ENCODE peak calls at places on chromosomes 3 and 15, in six cellular contexts. Y is pancreas, B is breast epithelium, P is cardiac muscle cell, U is neural progenitor cell, V is body of pancreas. D is an unnamed sample.

GRCh38 chr15:71730277-71731144 is 79.8 kb upstream of the NR2E3 start:
- DNase-seq in Y (peak; percentile 47), B (peak; percentile 44), P (peak; percentile 69), U (peak; percentile 62), V (peak; percentile 47), D (peak; percentile 62)

GRCh38 chr3:55572816-55573215 is 85.7 kb upstream of the WNT5A start:
- DNase-seq in Y (no peak), B (no peak), P (no peak), U (no peak), V (no peak), D (no peak)

GRCh38 chr15:41241251-41241964 is 10.3 kb downstream of the CHP1 start:
- DNase-seq in Y (peak; percentile 49), B (no peak), P (peak; percentile 86), U (no peak), V (peak; percentile 61), D (peak; percentile 40)

GRCh38 chr3:164641071-164641470 is 437.2 kb downstream of the SI start:
- DNase-seq in Y (no peak), B (no peak), P (no peak), U (no peak), V (no peak), D (no peak)

GRCh38 chr3:149507491-149508324 is 33.2 kb downstream of the TM4SF4 start:
- DNase-seq in Y (no peak), B (no peak), P (no peak), U (no peak), V (no peak), D (no peak)

GRCh38 chr3:126360046-126360713 is 3.0 kb upstream of the KLF15 start:
- DNase-seq in Y (peak; percentile 11), B (no peak), P (no peak), U (no peak), V (peak; percentile 4), D (peak; percentile 5)

GRCh38 chr3:37982351-37982750 is 8.2 kb upstream of the VILL start:
- DNase-seq in Y (no peak), B (no peak), P (no peak), U (no peak), V (no peak), D (no peak)

GRCh38 chr3:59210260-59210659 is 160.4 kb upstream of the CFAP20DC start:
- DNase-seq in Y (no peak), B (no peak), P (no peak), U (no peak), V (no peak), D (no peak)

GRCh38 chr3:13262493-13263211 is 157.5 kb downstream of the NUP210 start:
- DNase-seq in Y (no peak), B (no peak), P (no peak), U (no peak), V (no peak), D (peak; percentile 54)

GRCh38 chr15:94912760-94913159 is 681.4 kb downstream of the MCTP2 start:
- DNase-seq in Y (no peak), B (no peak), P (no peak), U (no peak), V (no peak), D (peak; percentile 41)

GRCh38 chr3:19702416-19703078 is 231.5 kb downstream of the EFHB start:
- DNase-seq in Y (peak; percentile 19), B (no peak), P (peak; percentile 77), U (no peak), V (no peak), D (no peak)

GRCh38 chr3:29186131-29186599 is 94.7 kb upstream of the RBMS3 start:
- DNase-seq in Y (no peak), B (no peak), P (no peak), U (no peak), V (no peak), D (no peak)

GRCh38 chr15:43776101-43776717 is 557 bp downstream of the ELL3 start:
- DNase-seq in Y (peak; percentile 49), B (no peak), P (peak; percentile 19), U (peak; percentile 65), V (peak; percentile 55), D (no peak)

GRCh38 chr15:37550360-37551024 is 383.9 kb upstream of the TMCO5A start:
- DNase-seq in Y (no peak), B (no peak), P (no peak), U (peak; percentile 34), V (no peak), D (peak; percentile 28)

GRCh38 chr15:90550919-90551318 is 21.2 kb downstream of the CRTC3 start:
- DNase-seq in Y (no peak), B (no peak), P (no peak), U (no peak), V (no peak), D (no peak)

GRCh38 chr15:96353931-96354730 is 23.6 kb downstream of the NR2F2 start:
- DNase-seq in Y (no peak), B (no peak), P (no peak), U (peak; percentile 88), V (no peak), D (no peak)
- TF ChIP-seq CTCF in Y (no peak), B (peak; percentile 7), P (peak; percentile 85), U (peak; percentile 80), V (no peak), D (no peak)

GRCh38 chr15:64162478-64162868 is 349 bp downstream of the PPIB start:
- DNase-seq in Y (no peak), B (no peak), P (no peak), U (no peak), V (no peak), D (no peak)

GRCh38 chr15:64164436-64164835 is 1.6 kb upstream of the PPIB start:
- DNase-seq in Y (no peak), B (no peak), P (no peak), U (no peak), V (no peak), D (no peak)

GRCh38 chr15:64163662-64164362 is 990 bp upstream of the PPIB start:
- DNase-seq in Y (no peak), B (no peak), P (no peak), U (no peak), V (peak; percentile 47), D (no peak)

GRCh38 chr15:64161688-64162477 is 939 bp downstream of the PPIB start:
- DNase-seq in Y (no peak), B (no peak), P (no peak), U (no peak), V (no peak), D (no peak)

DNA sequence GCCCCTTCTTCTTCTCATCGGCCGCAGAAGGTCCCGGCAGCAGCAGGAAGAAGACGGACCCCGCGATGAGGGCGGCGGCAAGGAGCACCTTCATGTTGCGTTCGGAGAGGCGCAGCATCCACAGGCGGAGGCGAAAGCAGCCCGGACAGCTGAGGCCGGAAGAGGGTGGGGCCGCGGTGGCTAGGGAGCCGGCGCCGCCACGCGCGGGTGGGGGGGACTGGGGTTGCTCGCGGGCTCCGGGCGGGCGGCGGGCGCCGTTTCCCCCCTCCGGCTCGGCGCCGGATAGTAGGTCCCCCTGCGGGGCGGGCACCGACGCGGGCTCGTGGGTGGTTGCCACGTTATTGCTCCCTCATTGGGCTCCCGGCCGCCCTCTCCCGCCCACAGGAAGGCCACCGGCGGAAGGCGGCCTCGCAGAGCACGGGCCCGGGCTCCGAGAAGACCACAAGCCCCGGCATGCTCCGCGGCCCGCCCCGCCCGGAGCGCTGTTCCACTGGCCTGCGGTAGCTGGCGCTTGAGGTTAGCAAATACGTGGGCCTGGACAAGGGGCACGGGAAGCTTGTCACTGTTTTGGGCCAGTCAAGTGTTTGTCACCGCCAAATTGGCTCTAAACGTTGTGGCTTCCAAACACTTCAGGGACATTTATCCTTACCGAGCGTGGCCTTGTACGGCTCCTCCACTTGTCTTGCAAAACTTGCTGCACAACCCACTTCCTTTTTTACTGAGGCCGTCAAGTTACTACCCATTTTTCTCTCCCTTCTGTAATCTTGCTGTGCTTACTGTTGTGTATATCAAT is at the start of gene PPIB:
- DNase-seq in Y (peak; percentile 98), B (peak; percentile 96), P (peak; percentile 98), U (peak; percentile 96), V (peak; percentile 98), D (peak; percentile 97)
- H3K4me1 ChIP-seq in Y (peaks cover 40% of the 10 kb centered on the region), B (peaks cover 10% of the 10 kb centered on the region), P (peaks cover 36% of the 10 kb centered on the region), U (peaks cover 15% of the 10 kb centered on the region), V (peaks cover 50% of the 10 kb centered on the region), D (peaks cover 4% of the 10 kb centered on the region)

DNA sequence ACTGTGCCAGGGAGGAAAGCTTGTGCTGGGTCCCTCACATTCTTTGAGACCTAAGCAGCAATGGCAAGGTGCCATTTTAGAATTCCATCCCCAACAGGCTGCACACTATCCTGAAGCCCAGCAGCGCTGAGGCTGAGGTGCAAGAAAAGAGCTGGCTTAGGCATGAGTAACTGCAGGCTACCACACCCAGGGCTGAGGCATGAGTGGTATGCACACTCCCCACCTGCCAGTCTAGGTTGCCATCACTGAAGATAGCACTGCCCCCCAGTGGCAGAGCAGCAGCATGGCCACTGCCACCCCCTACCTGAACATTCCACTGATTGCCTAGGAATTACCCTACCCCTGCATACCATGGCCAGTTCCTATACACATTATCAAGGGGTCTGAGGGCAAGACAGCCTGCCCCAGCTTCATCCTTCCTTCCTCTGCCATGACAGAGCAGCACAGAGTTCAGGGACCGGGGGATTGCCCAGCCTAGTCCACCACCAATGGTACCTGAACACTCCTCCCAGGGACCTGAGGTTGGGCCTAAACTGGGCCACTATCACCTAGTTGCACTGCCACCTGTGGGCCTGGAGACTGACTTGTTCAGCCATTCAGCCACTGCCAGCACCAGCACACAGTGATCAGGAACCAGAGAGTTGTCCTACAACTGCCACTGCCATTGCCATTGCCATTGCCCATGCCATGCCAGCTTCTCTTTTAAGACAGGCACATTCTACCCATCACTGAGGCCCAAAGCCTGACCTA is 129.8 kb downstream of the SATB1 start:
- DNase-seq in Y (peak; percentile 52), B (no peak), P (peak; percentile 81), U (peak; percentile 81), V (peak; percentile 45), D (peak; percentile 84)
- TF ChIP-seq CTCF in Y (peak; percentile 52), B (no peak), P (peak; percentile 73), U (peak; percentile 77), V (peak; percentile 26), D (peak; percentile 64)

DNA sequence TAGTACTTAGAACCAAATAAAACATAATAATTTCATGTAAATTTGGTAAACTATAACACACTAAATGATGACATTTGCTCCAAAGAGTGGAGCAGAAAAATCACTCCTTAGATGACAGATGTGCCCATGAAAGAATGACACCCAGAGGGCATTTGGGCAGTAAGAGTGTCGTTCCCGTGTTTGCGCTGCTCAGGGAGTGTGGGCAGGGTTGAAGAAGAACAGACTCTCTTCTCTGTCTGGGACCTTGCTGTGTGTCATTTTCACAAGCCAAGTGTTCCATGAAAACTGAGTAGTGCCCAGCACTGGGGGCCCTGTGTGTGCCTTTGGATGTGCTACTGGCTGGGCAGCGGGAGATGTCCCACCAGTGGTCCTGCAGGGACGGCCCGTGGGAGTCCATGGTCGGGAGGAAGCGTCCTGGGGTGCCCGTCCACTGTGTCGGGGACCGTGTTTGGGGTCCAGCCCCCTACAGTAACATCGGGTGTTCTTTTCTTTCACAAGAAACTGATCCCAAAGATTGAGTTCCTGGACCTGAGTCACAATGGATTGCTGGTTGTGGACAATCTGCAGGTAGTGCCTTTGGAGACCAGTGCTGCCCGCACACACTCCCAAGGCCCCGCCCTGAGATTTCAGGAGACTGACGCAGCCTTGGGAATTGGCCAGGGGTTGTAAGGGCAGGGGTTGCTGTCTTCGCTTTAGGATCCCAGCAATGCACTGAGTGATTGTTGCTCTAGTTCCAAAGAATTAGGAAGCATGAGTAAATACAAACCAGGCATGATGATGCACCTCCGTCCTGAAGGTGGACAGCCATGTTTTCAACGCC is 17.9 kb upstream of the STAB1 start:
- DNase-seq in Y (no peak), B (no peak), P (no peak), U (no peak), V (no peak), D (no peak)
- H3K4me1 ChIP-seq in Y (no peaks in the 10 kb centered on the region), B (no peaks in the 10 kb centered on the region), P (no peaks in the 10 kb centered on the region), U (no peaks in the 10 kb centered on the region), V (no peaks in the 10 kb centered on the region), D (no peaks in the 10 kb centered on the region)

GRCh38 chr3:147113293-147114045 is 292.9 kb downstream of the ZIC4 start:
- DNase-seq in Y (no peak), B (no peak), P (no peak), U (no peak), V (no peak), D (no peak)
- TF ChIP-seq CTCF in Y (no peak), B (no peak), P (no peak), U (no peak), V (no peak), D (no peak)

D was measured in Caco-2.